ENCODE peak calls at places on chromosomes 4 and X, in five cellular contexts. R, G, Q, Y and S are unnamed samples.

GRCh38 chrX:64377753-64378152 is 17.5 kb downstream of the MTMR8 start:
- DNase-seq in R (no peak), G (no peak), Q (no peak), Y (no peak), S (no peak)

GRCh38 chrX:6910218-6910617 is 237.3 kb upstream of the STS start:
- DNase-seq in R (no peak), G (no peak), Q (no peak), Y (no peak), S (no peak)

GRCh38 chr4:178137732-178138471 is 695.7 kb upstream of the AGA start:
- DNase-seq in R (no peak), G (no peak), Q (peak), Y (no peak), S (peak)

GRCh38 chr4:137471895-137472294 is 60.4 kb downstream of the PCDH18 start:
- DNase-seq in R (peak), G (peak), Q (no peak), Y (no peak), S (no peak)

GRCh38 chr4:4415107-4415805 is 28.4 kb downstream of the NSG1 start:
- DNase-seq in R (no peak), G (no peak), Q (peak), Y (no peak), S (peak)

GRCh38 chrX:13266641-13267420 is 53.0 kb downstream of the ATXN3L start:
- DNase-seq in R (peak), G (no peak), Q (no peak), Y (no peak), S (no peak)

GRCh38 chrX:37578045-37578444 is 6.6 kb downstream of the LANCL3 start:
- DNase-seq in R (peak), G (no peak), Q (no peak), Y (no peak), S (no peak)

GRCh38 chrX:130896026-130896425 is 7.0 kb downstream of the ENOX2 start:
- DNase-seq in R (no peak), G (no peak), Q (no peak), Y (no peak), S (no peak)

GRCh38 chrX:3143043-3143799 is 102.0 kb downstream of the ARSF start:
- DNase-seq in R (no peak), G (no peak), Q (no peak), Y (no peak), S (no peak)

GRCh38 chrX:17567173-17567572 is 170.1 kb upstream of the SCML1 start:
- DNase-seq in R (peak), G (no peak), Q (no peak), Y (no peak), S (no peak)

GRCh38 chr4:47882228-47882627 is 32.2 kb downstream of the NFXL1 start:
- DNase-seq in R (no peak), G (no peak), Q (no peak), Y (no peak), S (no peak)

GRCh38 chr4:84632092-84632491 is 49.2 kb downstream of the CDS1 start:
- DNase-seq in R (peak), G (no peak), Q (no peak), Y (no peak), S (no peak)

GRCh38 chrX:39645059-39645895 is 452.5 kb downstream of the BCOR start:
- DNase-seq in R (peak), G (no peak), Q (peak), Y (no peak), S (no peak)

GRCh38 chr4:133598779-133599178 is 449.7 kb downstream of the PCDH10 start:
- DNase-seq in R (no peak), G (no peak), Q (no peak), Y (no peak), S (no peak)

GRCh38 chrX:68941385-68941952 is 112.6 kb downstream of the EFNB1 start:
- DNase-seq in R (peak), G (no peak), Q (no peak), Y (no peak), S (no peak)

GRCh38 chrX:46575586-46575985 is 2.0 kb downstream of the CHST7 start:
- DNase-seq in R (no peak), G (no peak), Q (no peak), Y (no peak), S (no peak)

GRCh38 chr4:108533245-108533844 is 87.0 kb upstream of the RPL34 start:
- DNase-seq in R (peak), G (no peak), Q (no peak), Y (no peak), S (no peak)

GRCh38 chr4:146124023-146124680 is 51.4 kb upstream of the LSM6 start:
- DNase-seq in R (no peak), G (no peak), Q (no peak), Y (no peak), S (no peak)

GRCh38 chr4:120066182-120066524 is 495 bp downstream of the MAD2L1 start:
- DNase-seq in R (peak), G (no peak), Q (no peak), Y (peak), S (no peak)

GRCh38 chrX:7283741-7284140 is 135.8 kb upstream of the PUDP start:
- DNase-seq in R (no peak), G (no peak), Q (no peak), Y (no peak), S (no peak)

GRCh38 chr4:136750898-136751297 is 781.4 kb downstream of the PCDH18 start:
- DNase-seq in R (no peak), G (peak), Q (no peak), Y (no peak), S (no peak)

GRCh38 chr4:151013491-151013890 is 1.6 kb downstream of the LRBA start:
- DNase-seq in R (no peak), G (no peak), Q (no peak), Y (no peak), S (no peak)

GRCh38 chr4:153781717-153782416 is 7.0 kb downstream of the SFRP2 start:
- DNase-seq in R (peak), G (no peak), Q (no peak), Y (no peak), S (no peak)

GRCh38 chr4:139728840-139729239 is 63.2 kb downstream of the MGST2 start:
- DNase-seq in R (no peak), G (no peak), Q (no peak), Y (no peak), S (no peak)

GRCh38 chr4:6497796-6498195 is 25.4 kb upstream of the PPP2R2C start:
- DNase-seq in R (no peak), G (no peak), Q (no peak), Y (no peak), S (no peak)

GRCh38 chr4:157978680-157979361 is 194.0 kb downstream of the GASK1B start:
- DNase-seq in R (peak), G (peak), Q (peak), Y (no peak), S (peak)

GRCh38 chr4:161799687-161800086 is 364.1 kb downstream of the FSTL5 start:
- DNase-seq in R (peak), G (peak), Q (no peak), Y (no peak), S (no peak)

GRCh38 chr4:965048-965765 is 8.2 kb downstream of the DGKQ start:
- DNase-seq in R (no peak), G (no peak), Q (peak), Y (no peak), S (no peak)

GRCh38 chrX:24899391-24899790 is 116.4 kb downstream of the ARX start:
- DNase-seq in R (no peak), G (no peak), Q (no peak), Y (no peak), S (no peak)

GRCh38 chr4:89797117-89797516 is 39.8 kb downstream of the SNCA start:
- DNase-seq in R (peak), G (no peak), Q (no peak), Y (no peak), S (no peak)

GRCh38 chr4:121784975-121785374 is 16.1 kb upstream of the EXOSC9 start:
- DNase-seq in R (peak), G (no peak), Q (no peak), Y (no peak), S (no peak)

GRCh38 chrX:662126-662525 is 31.5 kb downstream of the SHOX start:
- DNase-seq in R (no peak), G (no peak), Q (no peak), Y (no peak), S (no peak)

GRCh38 chr4:139961344-139961948 is 192.5 kb downstream of the MAML3 start:
- DNase-seq in R (no peak), G (no peak), Q (no peak), Y (no peak), S (no peak)

GRCh38 chr4:140834866-140835495 is 78.8 kb upstream of the TBC1D9 start:
- DNase-seq in R (no peak), G (no peak), Q (no peak), Y (no peak), S (no peak)

GRCh38 chrX:84223261-84223660 is 35.3 kb upstream of the RPS6KA6 start:
- DNase-seq in R (no peak), G (no peak), Q (no peak), Y (no peak), S (no peak)

GRCh38 chr4:17667653-17668201 is 53.3 kb downstream of the MED28 start:
- DNase-seq in R (no peak), G (no peak), Q (no peak), Y (no peak), S (no peak)

GRCh38 chr4:47791978-47792377 is 45.9 kb downstream of the CORIN start:
- DNase-seq in R (no peak), G (no peak), Q (no peak), Y (no peak), S (no peak)